ENCODE peak calls at places on chromosomes 11 and 22, in five cellular contexts. One of them, this sample, is unnamed.

GRCh38 chr11:17917556-17917955 is 95.3 kb downstream of the SERGEF start:
- DNase-seq in stomach: no peak
- DNase-seq in A549: no peak
- DNase-seq in HL-60: no peak
- DNase-seq in body of pancreas: no peak
- DNase-seq in this sample: no peak

GRCh38 chr11:71463331-71464211 is 10.6 kb downstream of the NADSYN1 start:
- DNase-seq in body of pancreas: no peak
- DNase-seq in A549: no peak
- DNase-seq in HL-60: no peak
- DNase-seq in stomach: no peak
- DNase-seq in this sample: no peak

GRCh38 chr22:41762980-41763779 is 37.3 kb upstream of the CCDC134 start:
- DNase-seq in HL-60: no peak
- DNase-seq in body of pancreas: no peak
- DNase-seq in A549: peak
- DNase-seq in stomach: no peak
- DNase-seq in this sample: no peak

GRCh38 chr11:14974021-14974698 is 2.0 kb upstream of the CALCA start:
- DNase-seq in body of pancreas: no peak
- DNase-seq in A549: no peak
- DNase-seq in stomach: no peak
- DNase-seq in HL-60: no peak
- DNase-seq in this sample: no peak

GRCh38 chr11:79973701-79974626 is 533.1 kb upstream of the TENM4 start:
- DNase-seq in stomach: no peak
- DNase-seq in body of pancreas: no peak
- DNase-seq in A549: no peak
- DNase-seq in HL-60: no peak
- DNase-seq in this sample: no peak

GRCh38 chr11:8699903-8700302 is 17.3 kb downstream of the RPL27A start:
- DNase-seq in body of pancreas: peak
- DNase-seq in HL-60: no peak
- DNase-seq in A549: no peak
- DNase-seq in stomach: no peak
- DNase-seq in this sample: no peak

GRCh38 chr22:42111798-42112197 is 18.8 kb downstream of the CYP2D6 start:
- DNase-seq in A549: no peak
- DNase-seq in body of pancreas: no peak
- DNase-seq in stomach: no peak
- DNase-seq in HL-60: no peak
- DNase-seq in this sample: no peak

GRCh38 chr11:86288776-86289507 is 13.1 kb upstream of the HIKESHI start:
- DNase-seq in A549: no peak
- DNase-seq in stomach: no peak
- DNase-seq in body of pancreas: no peak
- DNase-seq in HL-60: no peak
- DNase-seq in this sample: no peak

GRCh38 chr22:22060200-22061084 is 77.9 kb upstream of the TOP3B start:
- DNase-seq in HL-60: peak
- DNase-seq in stomach: no peak
- DNase-seq in body of pancreas: peak
- DNase-seq in A549: peak
- DNase-seq in this sample: peak

GRCh38 chr11:108199446-108200321 is 22.8 kb downstream of the NPAT start:
- DNase-seq in HL-60: peak
- DNase-seq in body of pancreas: peak
- DNase-seq in A549: no peak
- DNase-seq in stomach: no peak
- DNase-seq in this sample: peak

GRCh38 chr11:71330996-71331395 is 78.6 kb upstream of the SHANK2 start:
- DNase-seq in body of pancreas: no peak
- DNase-seq in HL-60: no peak
- DNase-seq in stomach: peak
- DNase-seq in A549: no peak
- DNase-seq in this sample: no peak

GRCh38 chr22:42939941-42940653 is 74.9 kb downstream of the PACSIN2 start:
- DNase-seq in HL-60: no peak
- DNase-seq in body of pancreas: peak
- DNase-seq in A549: peak
- DNase-seq in stomach: peak
- DNase-seq in this sample: peak

GRCh38 chr11:74090701-74091100 is 80.1 kb downstream of the C2CD3 start:
- DNase-seq in HL-60: no peak
- DNase-seq in body of pancreas: no peak
- DNase-seq in stomach: no peak
- DNase-seq in A549: peak
- DNase-seq in this sample: no peak

GRCh38 chr11:110286298-110287040 is 9.9 kb downstream of the RDX start:
- DNase-seq in A549: no peak
- DNase-seq in body of pancreas: no peak
- DNase-seq in HL-60: no peak
- DNase-seq in stomach: no peak
- DNase-seq in this sample: no peak

GRCh38 chr11:46826310-46827044 is 19.6 kb downstream of the CKAP5 start:
- DNase-seq in A549: peak
- DNase-seq in body of pancreas: peak
- DNase-seq in HL-60: no peak
- DNase-seq in stomach: peak
- DNase-seq in this sample: peak

GRCh38 chr11:8631395-8632110 is 37.5 kb upstream of the STK33 start:
- DNase-seq in body of pancreas: peak
- DNase-seq in A549: no peak
- DNase-seq in HL-60: no peak
- DNase-seq in stomach: no peak
- DNase-seq in this sample: peak

GRCh38 chr11:95661159-95661558 is 128.4 kb downstream of the FAM76B start:
- DNase-seq in body of pancreas: no peak
- DNase-seq in HL-60: no peak
- DNase-seq in A549: no peak
- DNase-seq in stomach: no peak
- DNase-seq in this sample: no peak

GRCh38 chr11:4576880-4577279 is 4.7 kb upstream of the OR52I2 start:
- DNase-seq in stomach: no peak
- DNase-seq in body of pancreas: no peak
- DNase-seq in HL-60: no peak
- DNase-seq in A549: no peak
- DNase-seq in this sample: no peak

GRCh38 chr11:74673956-74674355 is 57.3 kb downstream of the CHRDL2 start:
- DNase-seq in stomach: no peak
- DNase-seq in HL-60: no peak
- DNase-seq in body of pancreas: no peak
- DNase-seq in A549: peak
- DNase-seq in this sample: no peak

GRCh38 chr22:46148885-46149492 is 1.3 kb upstream of the PPARA start:
- DNase-seq in HL-60: no peak
- DNase-seq in A549: no peak
- DNase-seq in body of pancreas: peak
- DNase-seq in stomach: no peak
- DNase-seq in this sample: no peak

GRCh38 chr11:128701086-128701485 is 7.2 kb downstream of the FLI1 start:
- DNase-seq in stomach: no peak
- DNase-seq in body of pancreas: no peak
- DNase-seq in A549: no peak
- DNase-seq in HL-60: no peak
- DNase-seq in this sample: no peak

DNA sequence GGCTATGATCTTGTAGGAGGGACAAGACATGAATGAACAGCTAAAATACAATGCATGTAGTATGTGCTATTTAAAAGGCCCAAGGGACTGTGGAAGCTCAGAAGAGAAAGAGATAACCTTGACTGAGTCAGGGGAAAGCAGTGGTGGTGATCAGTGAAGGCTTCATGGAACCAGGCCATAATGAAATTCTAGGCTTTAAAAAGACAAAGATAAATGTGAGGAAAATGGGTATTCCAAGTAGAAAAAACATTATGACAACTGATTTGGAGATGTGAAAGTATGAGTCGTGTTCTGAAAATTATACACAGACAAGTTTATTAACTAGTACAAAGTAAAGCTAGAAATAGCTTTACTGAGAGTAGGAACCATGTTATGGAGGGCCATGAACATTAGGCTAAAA is 189.8 kb downstream of the SOX6 start:
- DNase-seq in body of pancreas: no peak
- DNase-seq in HL-60: no peak
- DNase-seq in A549: no peak
- DNase-seq in stomach: no peak
- DNase-seq in this sample: no peak
- TF ChIP-seq CTCF in body of pancreas: no peak
- TF ChIP-seq CTCF in HL-60: no peak
- TF ChIP-seq CTCF in A549: no peak
- TF ChIP-seq CTCF in stomach: no peak
- TF ChIP-seq CTCF in this sample: no peak

GRCh38 chr22:32577591-32577990 is 103.0 kb downstream of the FBXO7 start:
- DNase-seq in stomach: no peak
- DNase-seq in HL-60: no peak
- DNase-seq in A549: no peak
- DNase-seq in body of pancreas: no peak
- DNase-seq in this sample: no peak
- H3K27ac ChIP-seq in stomach: no peak
- H3K27ac ChIP-seq in HL-60: no peak
- H3K27ac ChIP-seq in A549: no peak
- H3K27ac ChIP-seq in body of pancreas: no peak
- H3K27ac ChIP-seq in this sample: no peak

GRCh38 chr11:12411806-12412727 is 34.7 kb downstream of the PARVA start:
- DNase-seq in body of pancreas: peak
- DNase-seq in HL-60: no peak
- DNase-seq in stomach: peak
- DNase-seq in A549: peak
- DNase-seq in this sample: peak
- TF ChIP-seq CTCF in body of pancreas: peak
- TF ChIP-seq CTCF in HL-60: no peak
- TF ChIP-seq CTCF in stomach: peak
- TF ChIP-seq CTCF in A549: peak
- TF ChIP-seq CTCF in this sample: peak

GRCh38 chr22:17612057-17612456 is 16.5 kb downstream of the ATP6V1E1 start:
- DNase-seq in HL-60: no peak
- DNase-seq in A549: no peak
- DNase-seq in stomach: no peak
- DNase-seq in body of pancreas: no peak
- DNase-seq in this sample: no peak

GRCh38 chr22:17607891-17608521 is 20.5 kb downstream of the ATP6V1E1 start:
- DNase-seq in A549: no peak
- DNase-seq in stomach: no peak
- DNase-seq in HL-60: no peak
- DNase-seq in body of pancreas: no peak
- DNase-seq in this sample: no peak

GRCh38 chr22:17601031-17601430 is 27.5 kb downstream of the ATP6V1E1 start:
- DNase-seq in stomach: no peak
- DNase-seq in HL-60: no peak
- DNase-seq in body of pancreas: no peak
- DNase-seq in A549: no peak
- DNase-seq in this sample: no peak

GRCh38 chr22:17606472-17606871 is 22.1 kb downstream of the ATP6V1E1 start:
- DNase-seq in A549: no peak
- DNase-seq in HL-60: no peak
- DNase-seq in body of pancreas: no peak
- DNase-seq in stomach: no peak
- DNase-seq in this sample: no peak
- H3K27ac ChIP-seq in A549: no peak
- H3K27ac ChIP-seq in HL-60: no peak
- H3K27ac ChIP-seq in body of pancreas: no peak
- H3K27ac ChIP-seq in stomach: no peak
- H3K27ac ChIP-seq in this sample: no peak

GRCh38 chr11:2772544-2773031 is 72.8 kb upstream of the KCNQ1OT1 start:
- DNase-seq in stomach: peak
- DNase-seq in body of pancreas: peak
- DNase-seq in HL-60: no peak
- DNase-seq in A549: no peak
- DNase-seq in this sample: peak
- TF ChIP-seq CTCF in stomach: no peak
- TF ChIP-seq CTCF in body of pancreas: no peak
- TF ChIP-seq CTCF in HL-60: no peak
- TF ChIP-seq CTCF in A549: no peak
- TF ChIP-seq CTCF in this sample: no peak

GRCh38 chr11:113651018-113651417 is 55.1 kb downstream of the TMPRSS5 start:
- DNase-seq in HL-60: no peak
- DNase-seq in stomach: no peak
- DNase-seq in A549: no peak
- DNase-seq in body of pancreas: no peak
- DNase-seq in this sample: no peak
- H3K27ac ChIP-seq in HL-60: no peak
- H3K27ac ChIP-seq in stomach: no peak
- H3K27ac ChIP-seq in A549: no peak
- H3K27ac ChIP-seq in body of pancreas: no peak
- H3K27ac ChIP-seq in this sample: no peak

This sample was measured in RWPE1.